ENCODE peak calls at places on chromosomes 5 and 9, in six cellular contexts. Y is upper lobe of left lung, P is GM12878, B is A549, J is HepG2, V is K562. T is an unnamed sample.

GRCh38 chr5:90930756-90931431 is 372.3 kb downstream of the ADGRV1 start:
- ATAC-seq in P (no peak), B (peak; percentile 61), Y (no peak), J (no peak), V (peak; percentile 68), T (no peak)

GRCh38 chr5:131379723-131380122 is 115.9 kb downstream of the CDC42SE2 start:
- ATAC-seq in J (peak; percentile 86), Y (peak; percentile 62), B (peak; percentile 84), V (peak; percentile 17), P (peak; percentile 57), T (peak; percentile 46)

GRCh38 chr9:33138768-33139167 is 28.4 kb downstream of the B4GALT1 start:
- ATAC-seq in B (no peak), Y (no peak), V (no peak), J (no peak), P (no peak), T (no peak)

GRCh38 chr5:79143684-79144379 is 32.2 kb downstream of the BHMT start:
- ATAC-seq in Y (no peak), P (no peak), J (no peak), B (peak; percentile 33), V (peak; percentile 78), T (no peak)

GRCh38 chr9:70566743-70567142 is 152.3 kb upstream of the KLF9 start:
- ATAC-seq in J (no peak), P (no peak), Y (no peak), V (no peak), B (no peak), T (no peak)

GRCh38 chr5:54753034-54753433 is 232.4 kb downstream of the ESM1 start:
- ATAC-seq in P (peak; percentile 88), Y (no peak), V (peak; percentile 68), J (no peak), B (no peak), T (no peak)

GRCh38 chr5:61290815-61291214 is 41.2 kb upstream of the ZSWIM6 start:
- ATAC-seq in J (no peak), Y (no peak), B (peak; percentile 21), P (no peak), V (no peak), T (peak; percentile 84)

GRCh38 chr9:14218253-14218652 is 95.7 kb downstream of the NFIB start:
- ATAC-seq in J (no peak), Y (peak; percentile 51), V (no peak), B (no peak), P (no peak), T (no peak)

GRCh38 chr9:34793428-34793827 is 83.5 kb upstream of the CCL21 start:
- ATAC-seq in Y (no peak), J (no peak), P (peak; percentile 69), B (no peak), V (no peak), T (no peak)

GRCh38 chr5:9544056-9544455 is 1.8 kb downstream of the SEMA5A start:
- ATAC-seq in Y (no peak), B (peak; percentile 53), V (peak; percentile 6), P (peak; percentile 15), J (no peak), T (no peak)

GRCh38 chr5:39013938-39014337 is 60.3 kb downstream of the RICTOR start:
- ATAC-seq in P (no peak), B (no peak), J (no peak), V (no peak), Y (no peak), T (no peak)

DNA sequence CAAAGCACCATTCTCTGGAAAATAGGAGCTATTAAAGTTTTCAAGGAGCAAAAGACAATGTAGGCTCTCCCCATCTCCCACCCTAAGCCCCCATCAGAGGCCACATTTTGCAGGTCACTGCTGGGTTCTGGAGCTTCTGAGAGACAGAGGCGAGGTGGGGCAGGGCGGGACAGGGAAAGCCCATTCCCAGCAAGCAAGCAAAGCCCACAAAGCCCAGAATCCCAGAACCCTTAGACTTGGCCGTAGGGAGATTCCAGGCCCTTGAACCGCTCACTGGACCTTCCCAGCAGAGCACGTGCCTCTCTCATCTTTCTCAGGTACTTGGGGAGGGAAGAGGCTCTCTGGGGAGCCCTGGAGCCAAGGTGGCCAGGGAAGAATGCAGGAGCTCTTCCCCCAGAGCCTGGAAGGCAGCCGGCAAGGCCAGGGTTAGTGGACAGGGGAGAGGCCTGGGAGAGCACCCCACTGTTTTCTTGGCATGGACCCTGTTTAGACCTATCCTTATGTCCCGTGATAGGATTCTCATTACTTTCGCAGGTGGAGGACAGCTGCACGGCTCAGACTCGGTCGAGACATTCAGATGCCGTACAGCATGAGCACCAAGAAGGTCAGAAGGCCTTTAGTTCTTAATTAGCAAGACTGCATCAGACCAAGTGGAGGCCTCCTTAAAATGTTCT is 52.4 kb downstream of the ZNF354C start:
- ATAC-seq in V (no peak), B (no peak), P (no peak), J (no peak), Y (no peak), T (no peak)
- H3K9me3 ChIP-seq in V (no peaks in the 10 kb centered on the region), B (peaks cover 20% of the 10 kb centered on the region), P (no peaks in the 10 kb centered on the region), J (no peaks in the 10 kb centered on the region), Y (peaks cover 69% of the 10 kb centered on the region), T (peaks cover 98% of the 10 kb centered on the region)

GRCh38 chr5:149404746-149405549 is 25.9 kb upstream of the IL17B start:
- ATAC-seq in B (peak; percentile 74), V (peak; percentile 51), Y (no peak), P (no peak), J (peak; percentile 76), T (no peak)

GRCh38 chr5:149405550-149406202 is 26.6 kb upstream of the IL17B start:
- ATAC-seq in P (no peak), B (no peak), Y (no peak), V (no peak), J (peak; percentile 12), T (no peak)

GRCh38 chr5:149407331-149408251 is 28.5 kb upstream of the IL17B start:
- ATAC-seq in Y (no peak), P (no peak), B (no peak), J (peak; percentile 13), V (no peak), T (no peak)

GRCh38 chr5:149406979-149407306 is 27.9 kb upstream of the IL17B start:
- ATAC-seq in J (no peak), B (no peak), Y (no peak), V (no peak), P (no peak), T (no peak)

DNA sequence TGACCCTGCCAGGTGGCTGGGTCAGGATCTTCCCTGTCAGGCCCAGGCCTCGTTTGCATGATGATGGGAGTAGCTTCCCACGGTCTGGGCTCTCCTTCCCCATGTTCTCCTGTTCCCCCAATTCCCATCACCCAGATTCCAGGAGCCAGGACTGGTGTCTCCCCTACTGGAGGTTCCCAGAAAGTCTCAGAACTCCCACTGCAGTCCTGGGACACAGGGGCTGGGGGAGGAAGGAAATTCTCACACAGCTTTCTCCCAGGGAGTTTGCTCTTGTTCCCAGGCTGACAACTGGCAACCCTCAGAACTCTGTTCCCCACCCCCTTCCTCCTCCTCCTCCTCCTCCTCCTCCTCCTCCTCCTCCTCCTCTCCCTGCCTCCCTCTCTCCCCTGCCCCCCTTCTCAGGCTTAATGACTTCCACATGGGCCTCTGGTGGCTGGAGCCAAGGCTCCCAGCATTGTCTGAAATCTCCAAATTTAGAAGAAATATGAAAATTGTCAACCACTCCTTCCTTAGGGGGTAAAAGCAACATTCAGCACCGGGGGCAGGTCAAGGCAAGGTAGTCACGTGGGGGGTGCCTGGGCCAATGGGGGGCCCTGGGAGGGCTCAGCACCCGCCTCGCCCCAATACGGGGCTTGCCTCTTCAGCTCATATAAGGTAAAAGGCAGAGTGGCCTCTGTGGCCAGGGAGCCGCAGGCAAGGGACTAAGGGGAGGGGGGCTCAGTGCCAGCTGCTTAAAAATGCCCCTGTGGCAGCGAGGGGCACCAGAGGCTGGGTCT is 27.3 kb upstream of the IL17B start:
- ATAC-seq in J (no peak), Y (peak; percentile 74), P (peak; percentile 50), B (no peak), V (no peak), T (peak; percentile 90)
- TF ChIP-seq EP300 in J (no peak), Y (no peak), P (no peak), B (no peak), V (no peak), T (no peak)

GRCh38 chr5:179882338-179882737 is 23.7 kb upstream of the MRNIP start:
- ATAC-seq in Y (no peak), J (no peak), V (no peak), P (no peak), B (no peak), T (no peak)
- H3K9me3 ChIP-seq in Y (peaks cover 20% of the 10 kb centered on the region), J (peaks cover 28% of the 10 kb centered on the region), V (peaks cover 17% of the 10 kb centered on the region), P (peaks cover 16% of the 10 kb centered on the region), B (peaks cover 40% of the 10 kb centered on the region), T (no peaks in the 10 kb centered on the region)

GRCh38 chr9:94173632-94174031 is 85.5 kb upstream of the ZNF169 start:
- ATAC-seq in Y (no peak), V (no peak), P (peak; percentile 63), J (peak; percentile 33), B (peak; percentile 31), T (no peak)
- TF ChIP-seq EP300 in Y (no peak), V (no peak), P (no peak), J (no peak), B (no peak), T (no peak)

DNA sequence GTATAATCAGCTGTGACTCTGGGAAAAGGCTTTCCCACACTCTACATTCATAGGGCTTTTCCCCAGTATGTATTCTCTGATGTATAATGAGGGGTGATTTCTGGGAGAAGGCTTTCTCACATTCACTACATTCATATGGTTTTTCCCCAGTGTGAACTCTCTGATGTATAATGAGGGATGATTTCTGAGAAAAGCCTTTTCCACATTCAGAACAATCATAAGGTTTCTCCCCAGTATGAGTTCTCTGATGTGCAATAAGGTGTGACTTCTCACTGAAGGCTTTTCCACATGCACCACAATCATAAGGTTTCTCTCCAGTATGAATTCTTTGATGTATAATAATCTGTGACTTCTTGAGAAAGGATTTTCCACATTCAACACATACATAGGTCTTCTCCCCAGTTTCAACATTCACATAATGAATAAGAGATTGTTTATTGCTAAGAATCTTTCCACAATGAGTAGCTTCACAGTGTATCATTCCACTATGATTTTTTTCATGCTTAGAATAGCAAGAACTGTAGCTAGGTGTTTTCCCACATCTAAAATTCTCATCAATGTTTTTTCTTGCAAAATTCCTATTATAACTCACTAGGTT is 26.7 kb upstream of the ZNF300 start:
- ATAC-seq in Y (no peak), P (no peak), B (no peak), V (no peak), J (no peak), T (no peak)
- H3K9me3 ChIP-seq in Y (peaks cover 95% of the 10 kb centered on the region), P (peaks cover 13% of the 10 kb centered on the region), B (peaks cover 74% of the 10 kb centered on the region), V (peaks cover 26% of the 10 kb centered on the region), J (peaks cover 82% of the 10 kb centered on the region), T (peaks cover 26% of the 10 kb centered on the region)

DNA sequence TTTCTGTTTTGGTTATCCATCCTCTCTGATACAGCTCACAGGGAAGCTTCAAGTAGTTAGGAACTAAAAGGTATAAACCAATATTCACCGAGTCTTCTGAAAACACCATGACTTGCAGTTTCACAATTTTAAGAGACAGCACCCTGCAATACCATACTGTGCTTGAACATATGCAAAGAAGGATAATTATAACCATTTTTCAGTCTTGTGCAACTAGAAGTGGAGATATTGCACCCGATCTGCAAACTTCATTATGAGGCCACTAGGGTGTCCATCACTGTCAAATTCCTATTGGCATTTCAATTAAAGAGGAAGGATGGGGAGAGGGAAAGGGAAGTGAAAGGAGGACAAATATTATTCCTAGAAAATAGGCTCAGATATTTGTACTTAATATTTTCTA is 32.4 kb upstream of the CEP120 start:
- ATAC-seq in B (no peak), Y (no peak), V (no peak), P (peak; percentile 75), J (no peak), T (no peak)
- TF ChIP-seq EP300 in B (no peak), Y (no peak), V (no peak), P (no peak), J (no peak), T (no peak)

DNA sequence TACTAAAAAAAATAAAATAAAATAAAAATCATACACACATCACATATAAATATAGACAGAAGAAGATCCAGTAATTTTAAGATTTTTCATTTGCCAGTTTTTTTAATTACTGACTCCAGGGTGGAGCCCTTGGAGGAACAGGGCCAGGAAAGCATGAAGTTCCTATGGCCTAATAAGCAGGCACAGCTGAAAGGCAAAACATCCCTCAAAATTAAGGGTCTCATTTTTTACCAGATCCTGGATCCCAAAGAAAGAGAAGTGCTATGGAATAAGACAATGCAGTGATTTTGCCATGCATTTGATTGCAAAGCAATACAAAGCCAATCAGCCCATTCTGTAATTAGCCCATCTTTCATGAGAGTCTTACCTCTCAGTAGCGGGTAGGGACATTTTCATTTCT is 11.3 kb upstream of the DTWD2 start:
- ATAC-seq in J (no peak), B (no peak), Y (no peak), P (no peak), V (no peak), T (no peak)
- H3K9me3 ChIP-seq in J (peaks cover 13% of the 10 kb centered on the region), B (no peaks in the 10 kb centered on the region), Y (peaks cover 9% of the 10 kb centered on the region), P (peaks cover 2% of the 10 kb centered on the region), V (peaks cover 7% of the 10 kb centered on the region), T (no peaks in the 10 kb centered on the region)

T was measured in gastroesophageal sphincter.